ENCODE peak calls at places on chromosomes 2 and 18, in seven cellular contexts. V, F, X, D, G, B and H are unnamed samples.

GRCh38 chr18:68447286-68447685 is 267.6 kb downstream of the TMX3 start:
- DNase-seq in X (peak; percentile 54), G (no peak), D (no peak), V (no peak), B (no peak), F (no peak), H (no peak)

GRCh38 chr2:237967463-237967871 is 653 bp downstream of the UBE2F start:
- DNase-seq in V (peak; percentile 76), B (no peak), D (peak; percentile 67), X (no peak), G (peak; percentile 37), F (peak; percentile 25), H (no peak)

GRCh38 chr2:240204431-240205276 is 64.2 kb upstream of the OTOS start:
- DNase-seq in V (peak; percentile 42), D (peak; percentile 27), F (no peak), G (no peak), B (no peak), X (no peak), H (no peak)

GRCh38 chr2:205524656-205525055 is 157.6 kb upstream of the NRP2 start:
- DNase-seq in V (no peak), F (no peak), D (no peak), B (no peak), X (no peak), G (no peak), H (no peak)

GRCh38 chr2:8669157-8669852 is 12.6 kb upstream of the ID2 start:
- DNase-seq in G (no peak), D (no peak), F (no peak), X (peak; percentile 28), B (peak; percentile 86), V (no peak), H (no peak)

GRCh38 chr2:240593703-240594451 is 7.3 kb downstream of the CAPN10 start:
- DNase-seq in X (no peak), G (peak; percentile 0), D (peak; percentile 42), B (no peak), V (peak; percentile 61), F (no peak), H (no peak)

GRCh38 chr2:1371066-1371465 is 42.2 kb upstream of the TPO start:
- DNase-seq in B (no peak), F (no peak), D (no peak), G (no peak), V (no peak), X (no peak), H (no peak)

GRCh38 chr18:48028716-48029115 is 98.3 kb upstream of the SMAD2 start:
- DNase-seq in X (no peak), V (peak; percentile 48), G (peak; percentile 59), B (no peak), F (no peak), D (no peak), H (no peak)

GRCh38 chr2:147636238-147636887 is 208.5 kb upstream of the ACVR2A start:
- DNase-seq in D (no peak), F (no peak), V (no peak), X (peak; percentile 69), B (no peak), G (no peak), H (no peak)

GRCh38 chr2:24452499-24452878 is 38.6 kb upstream of the NCOA1 start:
- DNase-seq in V (no peak), B (no peak), G (no peak), D (no peak), X (no peak), F (no peak), H (no peak)

GRCh38 chr2:144094408-144095151 is 425.3 kb downstream of the ZEB2 start:
- DNase-seq in G (no peak), X (no peak), D (no peak), B (no peak), V (no peak), F (no peak), H (no peak)

GRCh38 chr2:176114930-176115625 is 1.5 kb upstream of the HOXD10 start:
- DNase-seq in X (no peak), F (no peak), G (no peak), V (no peak), D (peak; percentile 44), B (no peak), H (no peak)

GRCh38 chr2:176117823-176118376 is 1.3 kb downstream of the HOXD10 start:
- DNase-seq in B (no peak), X (no peak), V (no peak), D (no peak), F (no peak), G (no peak), H (no peak)

GRCh38 chr2:176114120-176114929 is 2.3 kb upstream of the HOXD10 start:
- DNase-seq in G (no peak), V (no peak), D (no peak), B (no peak), F (no peak), X (no peak), H (peak; percentile 45)

GRCh38 chr2:176117162-176117822 is 714 bp downstream of the HOXD10 start:
- DNase-seq in D (no peak), V (peak; percentile 48), F (no peak), B (no peak), G (no peak), X (no peak), H (no peak)

GRCh38 chr2:176115883-176116813 is at the start of gene HOXD10:
- DNase-seq in X (no peak), D (peak; percentile 55), V (peak; percentile 67), G (no peak), B (no peak), F (peak; percentile 37), H (no peak)
- TF ChIP-seq POLR2A in X (no peak), D (no peak), V (no peak), G (no peak), B (no peak), F (peak; percentile 41), H (no peak)

GRCh38 chr2:224948859-224949258 is 93.4 kb downstream of the DOCK10 start:
- DNase-seq in X (peak; percentile 75), B (no peak), G (no peak), F (no peak), D (no peak), V (no peak), H (no peak)
- TF ChIP-seq POLR2A in X (no peak), B (no peak), G (no peak), F (no peak), D (no peak), V (no peak), H (no peak)

DNA sequence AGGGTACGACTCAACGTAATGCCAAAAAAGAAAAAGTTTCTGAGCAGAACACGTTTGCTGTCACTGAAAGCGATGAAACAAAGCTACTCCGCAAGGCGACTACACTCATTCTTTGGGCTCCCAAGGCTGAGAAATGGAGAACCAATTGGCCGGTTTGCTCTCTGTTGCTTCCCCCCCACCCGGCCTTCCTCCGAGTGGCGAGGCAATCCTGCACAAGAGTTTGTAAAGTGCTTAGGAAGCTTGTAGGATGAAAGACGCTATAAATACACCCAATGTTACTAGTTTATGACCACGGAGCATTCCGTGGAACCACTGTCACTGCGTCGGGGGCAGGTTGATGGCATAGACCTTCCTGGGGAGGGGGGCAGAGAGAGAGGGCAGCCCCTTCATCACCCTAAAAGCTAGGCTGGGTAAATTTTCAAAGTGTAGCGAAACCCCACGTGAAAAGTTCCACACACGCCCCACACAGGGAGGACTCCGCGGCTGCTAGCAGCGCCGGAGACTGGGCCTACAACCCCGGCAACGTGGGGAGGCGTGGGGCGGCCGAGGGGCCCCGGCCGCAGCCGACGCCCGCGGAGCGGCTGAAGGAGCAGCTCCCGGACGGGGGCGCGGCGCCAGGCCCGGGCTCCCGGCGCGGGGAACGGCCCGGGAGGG is 925 bp downstream of the CUL3 start:
- DNase-seq in X (peak; percentile 38), B (no peak), V (peak; percentile 68), G (peak; percentile 52), D (peak; percentile 56), F (peak; percentile 10), H (peak; percentile 34)
- TF ChIP-seq POLR2A in X (no peak), B (no peak), V (no peak), G (no peak), D (peak; percentile 13), F (no peak), H (no peak)

GRCh38 chr2:86035883-86036789 is 69.5 kb downstream of the POLR1A start:
- DNase-seq in V (peak; percentile 93), D (peak; percentile 59), X (peak; percentile 86), G (peak; percentile 92), B (no peak), F (no peak), H (no peak)
- TF ChIP-seq POLR2A in V (no peak), D (no peak), X (no peak), G (no peak), B (no peak), F (no peak), H (no peak)

GRCh38 chr2:200964498-200964897 is 1.0 kb upstream of the ORC2 start:
- DNase-seq in D (no peak), X (no peak), B (no peak), G (no peak), V (no peak), F (no peak), H (no peak)

GRCh38 chr2:200968162-200968561 is 4.7 kb upstream of the ORC2 start:
- DNase-seq in D (no peak), B (no peak), X (no peak), V (no peak), G (no peak), F (no peak), H (peak; percentile 62)

GRCh38 chr2:200962821-200963128 is 685 bp downstream of the ORC2 start:
- DNase-seq in B (no peak), V (no peak), X (no peak), G (no peak), F (peak; percentile 34), D (peak; percentile 48), H (no peak)

GRCh38 chr2:200966770-200967169 is 3.3 kb upstream of the ORC2 start:
- DNase-seq in X (peak; percentile 83), D (no peak), V (no peak), F (peak; percentile 13), G (no peak), B (no peak), H (no peak)

GRCh38 chr2:200963129-200963917 is at the start of gene ORC2:
- DNase-seq in D (peak; percentile 97), G (peak; percentile 98), F (peak; percentile 90), V (peak; percentile 97), X (peak; percentile 91), B (peak; percentile 94), H (peak; percentile 96)
- TF ChIP-seq POLR2A in D (peak; percentile 19), G (peak; percentile 28), F (peak; percentile 47), V (no peak), X (no peak), B (no peak), H (peak; percentile 85)

DNA sequence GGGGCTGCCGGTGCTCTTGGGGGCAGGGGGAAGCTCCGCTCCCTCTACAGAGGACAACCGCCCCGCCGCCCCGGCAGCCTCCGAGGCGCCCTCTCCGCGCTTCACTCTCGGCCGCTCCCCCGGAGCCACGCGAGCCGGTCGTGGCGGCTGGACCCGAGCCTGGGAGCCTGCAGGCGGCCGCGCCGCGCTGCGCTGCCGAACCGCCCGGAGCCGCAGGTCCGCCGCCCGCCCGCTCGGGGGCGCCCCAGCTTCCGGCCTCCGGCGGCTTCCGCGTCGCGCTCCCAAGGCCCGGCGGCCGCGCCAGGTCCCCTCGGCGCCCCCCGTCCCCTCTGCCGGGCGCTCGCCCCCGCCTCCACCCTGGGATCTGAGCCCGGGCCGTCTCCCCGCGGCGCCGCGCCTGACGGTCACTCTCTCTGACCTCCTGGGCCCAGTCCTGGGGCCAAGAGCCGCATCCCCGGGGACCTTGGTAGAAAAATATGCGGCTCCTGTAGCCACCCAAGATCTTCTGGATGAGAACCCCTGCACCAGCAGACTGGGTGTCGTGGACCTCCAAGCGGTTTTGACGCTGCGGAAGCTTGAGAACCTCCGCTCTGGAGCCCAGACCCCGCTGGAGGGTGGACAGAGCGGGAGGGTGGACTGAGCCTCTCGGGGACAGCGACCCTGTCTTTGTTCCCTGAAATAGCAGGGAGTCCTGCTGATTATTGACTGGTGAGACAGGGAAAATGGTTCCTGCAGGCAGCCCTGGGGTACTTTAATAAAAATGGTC is 44.3 kb downstream of the SERTAD2 start:
- DNase-seq in D (peak; percentile 85), G (peak; percentile 59), V (peak; percentile 77), X (peak; percentile 17), F (peak; percentile 88), B (peak; percentile 83), H (no peak)
- TF ChIP-seq POLR2A in D (no peak), G (no peak), V (no peak), X (no peak), F (peak; percentile 77), B (no peak), H (no peak)